ENCODE peak calls at places on chromosomes 6 and 20, in eight cellular contexts. X, R, W, O, U, T, C and A are unnamed samples.

GRCh38 chr20:5080384-5080877 is 39.3 kb downstream of the PCNA start:
- DNase-seq in X (no peak), R (peak), W (no peak), O (no peak), U (no peak), T (no peak), C (peak), A (peak)

GRCh38 chr6:108455688-108456087 is 105.0 kb upstream of the FOXO3 start:
- DNase-seq in X (no peak), R (no peak), W (no peak), O (no peak), U (no peak), T (no peak), C (no peak), A (no peak)

GRCh38 chr6:154605207-154605877 is 94.9 kb upstream of the CNKSR3 start:
- DNase-seq in X (no peak), R (peak), W (no peak), O (peak), U (no peak), T (no peak), C (no peak), A (no peak)

GRCh38 chr6:99145738-99146137 is 198.0 kb upstream of the FBXL4 start:
- DNase-seq in X (no peak), R (no peak), W (no peak), O (no peak), U (no peak), T (no peak), C (no peak), A (no peak)

GRCh38 chr6:82067021-82067420 is 180.5 kb downstream of the IBTK start:
- DNase-seq in X (no peak), R (peak), W (no peak), O (no peak), U (no peak), T (no peak), C (no peak), A (no peak)

GRCh38 chr6:146423450-146423849 is 120.2 kb upstream of the RAB32 start:
- DNase-seq in X (no peak), R (no peak), W (no peak), O (no peak), U (no peak), T (no peak), C (no peak), A (no peak)

GRCh38 chr6:5403619-5404018 is 142.3 kb downstream of the FARS2 start:
- DNase-seq in X (peak), R (peak), W (no peak), O (peak), U (no peak), T (no peak), C (no peak), A (peak)

GRCh38 chr6:147040521-147040920 is 163.7 kb upstream of the STXBP5 start:
- DNase-seq in X (no peak), R (no peak), W (no peak), O (no peak), U (no peak), T (no peak), C (no peak), A (no peak)

GRCh38 chr20:32365560-32365959 is 7.4 kb downstream of the ASXL1 start:
- DNase-seq in X (no peak), R (no peak), W (no peak), O (no peak), U (no peak), T (no peak), C (no peak), A (no peak)

GRCh38 chr6:169984181-169985120 is 233.0 kb downstream of the ERMARD start:
- DNase-seq in X (no peak), R (no peak), W (no peak), O (no peak), U (no peak), T (no peak), C (no peak), A (no peak)

GRCh38 chr6:169960891-169961611 is 209.6 kb downstream of the ERMARD start:
- DNase-seq in X (no peak), R (no peak), W (no peak), O (no peak), U (peak), T (no peak), C (no peak), A (no peak)

GRCh38 chr6:149544646-149545257 is 1.1 kb downstream of the PPIL4 start:
- DNase-seq in X (no peak), R (no peak), W (no peak), O (no peak), U (no peak), T (no peak), C (no peak), A (no peak)

GRCh38 chr6:16168121-16168520 is 39.2 kb downstream of the MYLIP start:
- DNase-seq in X (no peak), R (no peak), W (no peak), O (no peak), U (no peak), T (no peak), C (no peak), A (no peak)

DNA sequence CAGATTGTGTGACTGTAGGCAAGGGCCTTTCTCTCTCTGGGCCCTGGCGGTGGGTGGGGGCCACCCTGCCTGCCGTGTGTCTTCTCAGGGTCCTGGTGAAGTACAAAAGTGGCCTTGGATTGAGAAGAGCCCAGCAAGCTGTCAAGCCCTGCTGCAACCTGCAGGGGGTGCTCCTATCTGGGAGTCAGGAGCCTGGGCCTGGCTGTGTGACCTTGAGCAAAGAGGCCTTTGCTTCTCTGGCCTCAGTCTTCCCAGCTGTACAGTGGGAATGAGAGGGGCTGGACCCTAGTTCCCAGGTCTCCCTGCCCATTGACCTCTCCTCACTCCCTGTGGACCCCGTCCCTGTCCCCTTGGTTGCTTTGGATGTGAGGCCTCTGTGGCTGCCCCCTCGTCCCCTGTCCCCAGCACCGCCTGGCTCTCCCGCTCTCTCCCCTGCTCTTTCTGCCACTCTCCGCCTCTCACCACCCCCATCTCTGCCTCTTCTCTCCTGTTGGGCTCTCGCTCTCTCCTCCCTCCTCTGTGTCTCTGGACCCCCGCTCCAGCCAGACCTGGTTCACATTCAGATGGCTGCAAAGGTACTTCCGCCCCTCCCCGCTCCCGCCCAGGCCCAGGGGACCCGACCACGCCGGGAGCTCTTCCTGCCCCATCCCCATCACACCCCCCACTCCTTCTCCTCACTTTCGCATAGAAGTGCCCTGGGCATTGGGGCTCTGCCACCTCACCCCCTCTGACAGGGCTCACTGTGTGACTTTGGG is 46.7 kb downstream of the SRC start:
- DNase-seq in X (no peak), R (no peak), W (no peak), O (peak), U (no peak), T (peak), C (no peak), A (peak)
- TF ChIP-seq CTCF in X (peak), R (peak), W (peak), O (peak), U (peak), T (peak), C (peak), A (peak)

GRCh38 chr6:37741757-37742400 is 44.2 kb upstream of the MDGA1 start:
- DNase-seq in X (no peak), R (no peak), W (peak), O (no peak), U (peak), T (peak), C (no peak), A (no peak)
- TF ChIP-seq CTCF in X (peak), R (peak), W (peak), O (peak), U (peak), T (peak), C (peak), A (peak)

GRCh38 chr20:56629464-56630085 is 469 bp downstream of the TFAP2C start:
- DNase-seq in X (peak), R (no peak), W (no peak), O (peak), U (no peak), T (no peak), C (no peak), A (peak)

GRCh38 chr20:56628873-56629463 is at the start of gene TFAP2C:
- DNase-seq in X (peak), R (peak), W (peak), O (peak), U (peak), T (no peak), C (no peak), A (peak)

GRCh38 chr20:56631318-56631989 is 2.3 kb downstream of the TFAP2C start:
- DNase-seq in X (peak), R (no peak), W (no peak), O (peak), U (no peak), T (no peak), C (no peak), A (no peak)

GRCh38 chr20:56630506-56631317 is 1.6 kb downstream of the TFAP2C start:
- DNase-seq in X (no peak), R (peak), W (peak), O (peak), U (peak), T (no peak), C (no peak), A (peak)

GRCh38 chr20:56630086-56630493 is 984 bp downstream of the TFAP2C start:
- DNase-seq in X (peak), R (peak), W (peak), O (peak), U (peak), T (no peak), C (no peak), A (peak)
- TF ChIP-seq CTCF in X (peak), R (peak), W (peak), O (peak), U (peak), T (peak), C (peak), A (peak)

DNA sequence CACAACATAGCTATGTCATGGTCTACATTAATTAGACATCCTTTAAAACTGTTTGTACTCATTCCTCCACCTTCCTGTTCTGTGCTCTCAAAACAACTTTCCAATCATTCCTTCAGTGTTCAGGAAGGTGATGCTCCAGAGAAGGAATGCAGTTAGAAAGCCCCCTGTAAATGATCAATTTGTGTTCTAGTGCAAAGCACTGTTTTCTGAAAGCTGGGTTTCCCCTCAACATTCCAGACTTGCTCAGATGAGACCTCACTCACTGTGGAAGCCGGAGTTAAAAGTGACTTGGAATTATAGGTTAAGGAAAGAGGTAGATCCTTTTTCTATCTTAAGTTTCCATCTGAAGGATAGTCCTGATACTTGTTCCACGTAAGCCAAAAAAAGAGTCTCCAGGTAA is 95.9 kb downstream of the BMP2 start:
- DNase-seq in X (no peak), R (no peak), W (no peak), O (no peak), U (no peak), T (no peak), C (no peak), A (no peak)
- TF ChIP-seq CTCF in X (no peak), R (no peak), W (no peak), O (no peak), U (no peak), T (no peak), C (no peak), A (no peak)